ENCODE peak calls at places on chromosomes 5 and 9, in ten cellular contexts. L is hepatocyte; H is upper lobe of right lung; F is Calu3; V is CD4-positive, alpha-beta T cell; N is left ventricle myocardium inferior; T is IMR-90; Q is nephron progenitor cell; O is HCT116; B is body of pancreas. W is an unnamed sample.

GRCh38 chr5:116733995-116734716 is 159.5 kb upstream of the SEMA6A start:
- DNase-seq in T (no peak), F (no peak), O (no peak), V (no peak), H (no peak), L (no peak), B (no peak), N (peak), Q (no peak), W (no peak)

GRCh38 chr9:19493174-19493811 is 84.5 kb downstream of the ACER2 start:
- DNase-seq in O (peak), V (no peak), H (no peak), T (peak), Q (peak), N (peak), B (peak), F (peak), L (peak), W (peak)

GRCh38 chr5:150590979-150591411 is 49.5 kb upstream of the SYNPO start:
- DNase-seq in L (peak), F (no peak), H (peak), Q (peak), O (no peak), V (no peak), N (peak), B (no peak), T (no peak), W (no peak)

GRCh38 chr5:163506726-163507125 is 1.3 kb downstream of the MAT2B start:
- DNase-seq in N (no peak), V (peak), O (no peak), B (no peak), T (peak), Q (no peak), H (no peak), F (no peak), L (peak), W (no peak)

GRCh38 chr5:57414857-57415256 is 67.8 kb downstream of the ACTBL2 start:
- DNase-seq in N (no peak), T (peak), V (no peak), H (no peak), B (no peak), Q (no peak), O (no peak), L (no peak), F (no peak), W (no peak)

GRCh38 chr5:29042152-29042551 is 2003.8 kb upstream of the CDH9 start:
- DNase-seq in B (no peak), T (no peak), N (no peak), H (no peak), Q (no peak), F (no peak), L (no peak), O (no peak), V (no peak), W (no peak)

GRCh38 chr5:111672126-111672525 is 84.9 kb downstream of the NREP start:
- DNase-seq in O (no peak), H (no peak), V (no peak), Q (no peak), T (no peak), L (no peak), B (no peak), N (no peak), F (no peak), W (no peak)

GRCh38 chr5:30100148-30100547 is 1093.3 kb upstream of the CDH6 start:
- DNase-seq in N (no peak), Q (no peak), O (no peak), T (no peak), B (no peak), F (no peak), L (no peak), H (no peak), V (no peak), W (no peak)

GRCh38 chr9:114588671-114589526 is 1.3 kb downstream of the ATP6V1G1 start:
- DNase-seq in O (no peak), B (no peak), Q (no peak), H (no peak), L (peak), N (no peak), V (no peak), F (no peak), T (peak), W (no peak)

GRCh38 chr9:115118471-115119156 is 657 bp upstream of the TNC start:
- DNase-seq in N (peak), T (peak), H (peak), B (peak), F (peak), O (peak), V (no peak), L (peak), Q (peak), W (peak)

GRCh38 chr5:80707645-80708044 is 52.9 kb upstream of the DHFR start:
- DNase-seq in H (no peak), T (peak), F (no peak), Q (no peak), O (no peak), V (no peak), L (no peak), B (no peak), N (no peak), W (no peak)

GRCh38 chr9:122053056-122053455 is 40.1 kb downstream of the TTLL11 start:
- DNase-seq in T (no peak), H (no peak), B (no peak), L (no peak), F (no peak), N (no peak), O (no peak), Q (no peak), V (no peak), W (no peak)

GRCh38 chr9:130445268-130445983 is 665 bp downstream of the ASS1 start:
- DNase-seq in Q (no peak), N (peak), F (peak), B (peak), O (no peak), H (peak), V (no peak), L (peak), T (no peak), W (no peak)

GRCh38 chr9:35726876-35727438 is 5.0 kb downstream of the TLN1 start:
- DNase-seq in F (no peak), L (no peak), Q (no peak), N (no peak), H (peak), T (peak), B (no peak), V (peak), O (no peak), W (no peak)

GRCh38 chr5:17381926-17382325 is 116.1 kb upstream of the TAF11L2 start:
- DNase-seq in B (no peak), N (peak), H (peak), V (no peak), O (no peak), Q (no peak), F (no peak), T (no peak), L (no peak), W (no peak)

GRCh38 chr5:54178991-54179390 is 131.4 kb downstream of the ARL15 start:
- DNase-seq in N (no peak), T (no peak), Q (no peak), H (no peak), O (no peak), V (no peak), B (no peak), L (no peak), F (no peak), W (no peak)

GRCh38 chr5:147234825-147235635 is at the start of gene STK32A:
- DNase-seq in B (peak), F (peak), N (peak), Q (peak), O (no peak), H (peak), T (no peak), V (no peak), L (peak), W (peak)

GRCh38 chr5:125823572-125823971 is 599.6 kb upstream of the GRAMD2B start:
- DNase-seq in F (no peak), H (no peak), N (no peak), Q (no peak), T (peak), L (no peak), B (no peak), V (no peak), O (no peak), W (no peak)

GRCh38 chr9:133769511-133770075 is 31.4 kb upstream of the SARDH start:
- DNase-seq in Q (no peak), T (no peak), O (no peak), B (peak), F (no peak), L (no peak), V (no peak), H (peak), N (no peak), W (no peak)

GRCh38 chr5:4804619-4805211 is 335.4 kb upstream of the ADAMTS16 start:
- DNase-seq in B (no peak), T (no peak), F (no peak), V (no peak), Q (no peak), H (no peak), N (no peak), L (no peak), O (no peak), W (no peak)

GRCh38 chr9:131951905-131952304 is 127.8 kb downstream of the MED27 start:
- DNase-seq in B (no peak), L (no peak), H (no peak), Q (no peak), O (no peak), N (peak), F (no peak), T (peak), V (no peak), W (no peak)

GRCh38 chr9:89463986-89464901 is 33.7 kb downstream of the SEMA4D start:
- DNase-seq in N (no peak), B (no peak), H (peak), T (no peak), L (no peak), Q (no peak), F (no peak), O (no peak), V (peak), W (no peak)

GRCh38 chr5:9348296-9348996 is 197.4 kb downstream of the SEMA5A start:
- DNase-seq in T (peak), L (no peak), B (no peak), F (no peak), Q (no peak), O (no peak), N (no peak), V (no peak), H (no peak), W (no peak)

GRCh38 chr9:93891050-93891449 is 64.1 kb downstream of the BARX1 start:
- DNase-seq in B (no peak), O (no peak), L (no peak), Q (no peak), T (no peak), V (no peak), H (no peak), F (no peak), N (no peak), W (no peak)

GRCh38 chr5:1507457-1507856 is 16.3 kb downstream of the LPCAT1 start:
- DNase-seq in H (peak), Q (no peak), V (no peak), L (no peak), O (no peak), B (peak), F (no peak), N (no peak), T (no peak), W (no peak)

GRCh38 chr5:6392571-6392970 is 14.2 kb upstream of the MED10 start:
- DNase-seq in N (no peak), Q (no peak), F (no peak), H (no peak), O (no peak), T (no peak), V (no peak), L (no peak), B (no peak), W (no peak)

GRCh38 chr5:112257961-112258360 is 161.1 kb downstream of the EPB41L4A start:
- DNase-seq in V (no peak), B (no peak), L (no peak), N (no peak), O (no peak), T (no peak), Q (no peak), F (no peak), H (no peak), W (no peak)

GRCh38 chr9:134025606-134026541 is 593 bp downstream of the BRD3OS start:
- DNase-seq in B (peak), N (peak), H (peak), Q (peak), L (peak), V (peak), O (no peak), F (peak), T (peak), W (peak)

GRCh38 chr9:78321505-78321904 is 24.6 kb downstream of the PSAT1 start:
- DNase-seq in H (no peak), O (no peak), Q (no peak), L (no peak), F (no peak), T (no peak), V (no peak), N (no peak), B (no peak), W (no peak)

GRCh38 chr9:79567671-79568098 is 4.1 kb upstream of the TLE4 start:
- DNase-seq in O (no peak), H (no peak), L (no peak), T (no peak), V (no peak), F (no peak), Q (no peak), B (peak), N (no peak), W (no peak)

GRCh38 chr5:135154197-135154596 is 120.2 kb upstream of the PITX1 start:
- DNase-seq in V (no peak), B (no peak), N (no peak), H (no peak), T (peak), F (no peak), L (no peak), O (no peak), Q (no peak), W (no peak)

GRCh38 chr5:121993191-121993590 is 31.4 kb downstream of the SRFBP1 start:
- DNase-seq in B (no peak), H (no peak), Q (no peak), L (no peak), F (no peak), T (no peak), N (no peak), O (no peak), V (no peak), W (no peak)

GRCh38 chr5:124451721-124452383 is 294.6 kb downstream of the ZNF608 start:
- DNase-seq in V (no peak), Q (no peak), O (no peak), B (no peak), H (no peak), F (no peak), L (no peak), T (no peak), N (no peak), W (no peak)

GRCh38 chr5:141881886-141882285 is 3.7 kb upstream of the PCDH1 start:
- DNase-seq in N (no peak), O (no peak), L (peak), T (no peak), F (no peak), V (no peak), B (no peak), H (no peak), Q (no peak), W (no peak)

GRCh38 chr5:15238006-15238405 is 262.0 kb upstream of the FBXL7 start:
- DNase-seq in L (no peak), H (no peak), N (no peak), T (no peak), V (no peak), F (no peak), O (no peak), B (no peak), Q (no peak), W (no peak)

DNA sequence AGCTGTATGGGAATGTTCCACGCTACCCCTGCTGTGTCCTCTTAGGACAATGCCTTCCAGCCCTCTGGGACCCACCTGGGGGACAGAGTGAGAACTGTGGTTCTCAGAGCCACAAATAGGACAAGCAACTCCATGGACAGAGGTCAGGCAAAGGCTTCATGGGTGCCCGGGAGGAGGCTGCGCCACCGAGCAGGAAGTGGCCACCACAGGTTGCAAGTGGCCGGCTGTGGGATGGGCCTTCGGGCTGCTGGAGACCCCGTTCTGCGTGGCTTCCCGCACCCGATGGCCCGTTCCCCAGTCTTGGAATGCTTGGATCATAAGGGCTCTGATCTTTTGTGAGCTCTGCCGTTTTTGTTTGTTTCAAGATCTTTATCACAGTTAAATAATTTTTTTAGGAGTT is 118.8 kb downstream of the BOD1 start:
- DNase-seq in T (no peak), O (no peak), L (no peak), H (no peak), Q (no peak), F (no peak), V (no peak), B (no peak), N (no peak), W (no peak)
- TF ChIP-seq CTCF in T (no peak), O (no peak), L (no peak), H (no peak), Q (no peak), F (no peak), V (no peak), B (no peak), N (no peak), W (no peak)

DNA sequence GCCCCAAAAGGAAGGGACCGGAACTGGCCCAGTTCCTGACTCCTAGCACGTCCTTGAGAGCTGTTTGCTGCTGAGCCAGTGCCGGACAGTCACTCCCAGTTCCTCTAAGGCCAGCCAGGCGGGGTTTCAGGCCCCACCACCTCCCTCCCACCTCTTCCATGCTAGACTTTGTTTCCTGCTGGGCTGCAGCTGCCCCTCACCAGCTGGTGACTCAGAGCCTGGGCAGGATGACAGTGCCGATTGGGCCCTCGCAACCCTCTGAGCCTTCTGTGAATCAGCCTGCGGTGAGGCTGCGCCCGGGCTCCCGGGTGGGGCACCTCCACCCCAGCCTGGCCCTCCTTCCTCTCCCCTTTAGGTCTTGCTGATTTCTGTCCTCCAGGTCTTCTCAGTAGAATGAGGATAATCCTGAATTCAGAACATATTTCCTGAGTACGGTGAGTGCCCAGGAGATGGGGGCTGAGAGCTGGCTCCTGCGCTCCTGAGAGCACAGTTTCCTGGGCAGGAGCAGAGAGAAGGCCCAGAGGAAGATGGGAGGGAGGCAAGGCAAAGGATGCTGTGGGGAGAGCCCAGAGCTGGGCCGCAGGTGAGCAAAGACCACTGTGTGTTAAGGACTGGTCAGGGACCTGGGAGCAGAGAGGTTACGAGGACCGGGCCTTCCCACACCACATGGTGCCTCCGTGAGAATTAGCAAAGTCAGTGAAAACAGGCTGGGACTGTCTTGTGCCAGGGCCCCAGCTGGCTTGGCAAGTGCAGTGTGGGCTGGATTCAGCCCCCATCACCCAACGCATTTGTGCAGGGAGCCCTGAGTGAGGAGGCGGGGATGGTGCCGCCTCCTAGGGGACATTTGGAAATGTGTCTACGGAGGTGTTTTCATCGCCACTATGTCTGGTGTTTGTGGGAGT is 32.9 kb upstream of the STXBP1 start:
- DNase-seq in B (peak), Q (peak), L (peak), N (peak), T (peak), V (peak), O (peak), H (peak), F (peak), W (no peak)
- TF ChIP-seq CTCF in B (peak), Q (no peak), L (peak), N (peak), T (peak), V (no peak), O (no peak), H (peak), F (no peak), W (peak)

GRCh38 chr9:99889120-99889519 is 17.3 kb upstream of the STX17 start:
- DNase-seq in V (no peak), T (no peak), F (no peak), H (no peak), Q (no peak), B (no peak), O (no peak), L (no peak), N (no peak), W (no peak)
- TF ChIP-seq CTCF in V (no peak), T (no peak), F (no peak), H (no peak), Q (no peak), B (no peak), O (no peak), L (no peak), N (no peak), W (no peak)

GRCh38 chr5:132417461-132417860 is 48.0 kb downstream of the SLC22A5 start:
- DNase-seq in H (no peak), F (no peak), O (no peak), T (no peak), V (no peak), L (no peak), Q (no peak), B (no peak), N (no peak), W (no peak)

GRCh38 chr5:132416306-132417009 is 46.9 kb downstream of the SLC22A5 start:
- DNase-seq in T (no peak), V (no peak), B (no peak), H (no peak), Q (no peak), F (no peak), L (no peak), N (no peak), O (no peak), W (no peak)

GRCh38 chr5:132413567-132413966 is 44.1 kb downstream of the SLC22A5 start:
- DNase-seq in F (no peak), N (no peak), Q (no peak), T (no peak), L (no peak), H (no peak), O (no peak), B (no peak), V (no peak), W (no peak)

GRCh38 chr5:132417010-132417439 is 47.5 kb downstream of the SLC22A5 start:
- DNase-seq in V (no peak), L (no peak), F (no peak), T (no peak), B (no peak), O (no peak), Q (no peak), H (no peak), N (peak), W (no peak)

GRCh38 chr5:132414634-132415377 is 45.3 kb downstream of the SLC22A5 start:
- DNase-seq in T (no peak), V (no peak), O (peak), N (no peak), F (peak), L (peak), B (no peak), Q (no peak), H (no peak), W (no peak)
- TF ChIP-seq CTCF in T (no peak), V (no peak), O (no peak), N (no peak), F (no peak), L (no peak), B (no peak), Q (no peak), H (no peak), W (no peak)

GRCh38 chr9:70133253-70134208 is 89.9 kb downstream of the MAMDC2 start:
- DNase-seq in L (no peak), V (no peak), H (no peak), B (no peak), O (no peak), T (no peak), N (no peak), F (no peak), Q (no peak), W (no peak)
- TF ChIP-seq CTCF in L (no peak), V (no peak), H (no peak), B (no peak), O (no peak), T (no peak), N (no peak), F (no peak), Q (no peak), W (no peak)

GRCh38 chr5:91225848-91226686 is 157.1 kb downstream of the ARRDC3 start:
- DNase-seq in V (peak), H (peak), O (peak), Q (peak), B (peak), T (no peak), F (peak), N (no peak), L (peak), W (no peak)
- TF ChIP-seq CTCF in V (peak), H (peak), O (peak), Q (peak), B (peak), T (peak), F (peak), N (peak), L (peak), W (peak)

GRCh38 chr9:91340395-91340794 is 21.3 kb downstream of the AUH start:
- DNase-seq in B (no peak), F (no peak), N (no peak), L (no peak), O (no peak), Q (no peak), T (no peak), V (no peak), H (no peak), W (no peak)
- TF ChIP-seq CTCF in B (no peak), F (no peak), N (no peak), L (no peak), O (no peak), Q (no peak), T (no peak), V (no peak), H (no peak), W (no peak)

W was measured in neural crest cell.